ENCODE peak calls at places on chromosomes 1 and 21, in ten cellular contexts. H, C, B, Z, R, A, J, Q, N and I are unnamed samples.

GRCh38 chr1:41493117-41493536 is 8.6 kb upstream of the EDN2 start:
- DNase-seq in C (no peak), A (no peak), Q (no peak), R (no peak), Z (no peak), B (peak), J (no peak), H (no peak), N (no peak), I (no peak)

GRCh38 chr1:212678456-212679410 is 20.9 kb downstream of the BATF3 start:
- DNase-seq in J (peak), C (no peak), H (peak), Q (no peak), B (no peak), N (no peak), A (no peak), R (no peak), Z (no peak), I (no peak)

GRCh38 chr1:78840447-78841251 is 165.9 kb downstream of the ADGRL4 start:
- DNase-seq in B (no peak), R (peak), H (peak), Q (no peak), J (no peak), A (no peak), C (no peak), N (no peak), Z (peak), I (no peak)

GRCh38 chr1:202351725-202352124 is 3.2 kb downstream of the PPP1R12B start:
- DNase-seq in R (no peak), Z (no peak), J (no peak), H (no peak), N (no peak), C (no peak), Q (no peak), B (no peak), A (no peak), I (no peak)

GRCh38 chr1:25821630-25822091 is 1.9 kb downstream of the MTFR1L start:
- DNase-seq in H (no peak), N (no peak), J (no peak), B (no peak), A (peak), Z (no peak), C (no peak), R (no peak), Q (no peak), I (no peak)

GRCh38 chr1:115280073-115280472 is 58.0 kb downstream of the NGF start:
- DNase-seq in C (no peak), R (no peak), Q (no peak), Z (no peak), B (no peak), A (no peak), N (no peak), H (no peak), J (no peak), I (no peak)

GRCh38 chr1:203374023-203374422 is 23.1 kb upstream of the FMOD start:
- DNase-seq in Q (no peak), H (no peak), R (no peak), J (no peak), N (no peak), Z (no peak), C (no peak), A (no peak), B (no peak), I (no peak)

GRCh38 chr1:167401260-167401873 is 117.0 kb downstream of the CD247 start:
- DNase-seq in J (peak), Z (peak), C (peak), Q (peak), R (peak), N (peak), B (no peak), A (no peak), H (peak), I (peak)

GRCh38 chr1:78843111-78843908 is 163.2 kb downstream of the ADGRL4 start:
- DNase-seq in H (no peak), N (no peak), J (no peak), B (no peak), A (no peak), C (no peak), Z (no peak), Q (no peak), R (no peak), I (no peak)

GRCh38 chr21:26140185-26140584 is 30.4 kb downstream of the APP start:
- DNase-seq in R (no peak), Q (no peak), B (peak), J (no peak), A (no peak), N (no peak), C (no peak), H (no peak), Z (no peak), I (no peak)

GRCh38 chr21:46156378-46156645 is 933 bp upstream of the FTCD start:
- DNase-seq in A (peak), R (no peak), Z (no peak), C (no peak), B (no peak), Q (no peak), J (no peak), N (no peak), H (no peak), I (no peak)

GRCh38 chr1:14810631-14811325 is 212.3 kb downstream of the KAZN start:
- DNase-seq in Z (no peak), N (no peak), Q (no peak), J (no peak), A (no peak), R (no peak), H (no peak), C (no peak), B (no peak), I (peak)

GRCh38 chr1:62426794-62427193 is 10.1 kb upstream of the USP1 start:
- DNase-seq in Q (no peak), C (no peak), B (no peak), Z (no peak), H (no peak), R (no peak), J (no peak), N (no peak), A (no peak), I (no peak)

GRCh38 chr1:228650141-228650540 is 85.1 kb upstream of the RHOU start:
- DNase-seq in Q (no peak), B (no peak), Z (no peak), A (peak), C (no peak), J (no peak), H (no peak), N (no peak), R (no peak), I (no peak)

GRCh38 chr1:65812065-65812464 is 19.4 kb downstream of the PDE4B start:
- DNase-seq in C (no peak), N (no peak), A (no peak), Z (peak), R (no peak), H (peak), B (peak), J (peak), Q (no peak), I (peak)

GRCh38 chr1:167666416-167666815 is 36.4 kb downstream of the RCSD1 start:
- DNase-seq in Z (no peak), J (no peak), Q (no peak), B (no peak), A (no peak), C (no peak), R (no peak), H (no peak), N (no peak), I (no peak)

GRCh38 chr1:186183219-186183618 is 191.8 kb downstream of the TPR start:
- DNase-seq in Q (no peak), J (peak), A (no peak), Z (no peak), B (no peak), H (no peak), N (no peak), C (no peak), R (no peak), I (no peak)

GRCh38 chr1:34824817-34825454 is 32.1 kb downstream of the GJA4 start:
- DNase-seq in R (no peak), N (no peak), J (no peak), Z (no peak), H (no peak), Q (no peak), B (no peak), A (no peak), C (no peak), I (no peak)